ENCODE peak calls at places on chromosomes 11 and 22, in four cellular contexts. W is HAP-1, X is AG04450, P is lower leg skin. Y is an unnamed sample.

GRCh38 chr11:109338131-109338530 is 83.9 kb upstream of the C11orf87 start:
- DNase-seq in W (no peak), X (no peak), P (no peak), Y (peak)

GRCh38 chr11:10401696-10402392 is 53.2 kb upstream of the AMPD3 start:
- DNase-seq in W (no peak), X (no peak), P (peak), Y (no peak)

GRCh38 chr11:15969701-15970329 is 386.5 kb downstream of the SOX6 start:
- DNase-seq in W (no peak), X (peak), P (no peak), Y (peak)

GRCh38 chr11:65217441-65218423 is 36.0 kb downstream of the CAPN1 start:
- DNase-seq in W (no peak), X (no peak), P (peak), Y (no peak)

GRCh38 chr11:26905368-26905767 is 88.5 kb upstream of the FIBIN start:
- DNase-seq in W (no peak), X (no peak), P (no peak), Y (no peak)

GRCh38 chr22:23233746-23234408 is 53.6 kb downstream of the BCR start:
- DNase-seq in W (no peak), X (peak), P (no peak), Y (peak)

GRCh38 chr11:4697583-4697982 is at the start of gene OR51E2:
- DNase-seq in W (no peak), X (peak), P (no peak), Y (peak)

GRCh38 chr22:21640810-21641209 is 1.3 kb upstream of the SDF2L1 start:
- DNase-seq in W (no peak), X (no peak), P (no peak), Y (no peak)

GRCh38 chr11:43504316-43504950 is 145.7 kb downstream of the TTC17 start:
- DNase-seq in W (peak), X (no peak), P (no peak), Y (no peak)

DNA sequence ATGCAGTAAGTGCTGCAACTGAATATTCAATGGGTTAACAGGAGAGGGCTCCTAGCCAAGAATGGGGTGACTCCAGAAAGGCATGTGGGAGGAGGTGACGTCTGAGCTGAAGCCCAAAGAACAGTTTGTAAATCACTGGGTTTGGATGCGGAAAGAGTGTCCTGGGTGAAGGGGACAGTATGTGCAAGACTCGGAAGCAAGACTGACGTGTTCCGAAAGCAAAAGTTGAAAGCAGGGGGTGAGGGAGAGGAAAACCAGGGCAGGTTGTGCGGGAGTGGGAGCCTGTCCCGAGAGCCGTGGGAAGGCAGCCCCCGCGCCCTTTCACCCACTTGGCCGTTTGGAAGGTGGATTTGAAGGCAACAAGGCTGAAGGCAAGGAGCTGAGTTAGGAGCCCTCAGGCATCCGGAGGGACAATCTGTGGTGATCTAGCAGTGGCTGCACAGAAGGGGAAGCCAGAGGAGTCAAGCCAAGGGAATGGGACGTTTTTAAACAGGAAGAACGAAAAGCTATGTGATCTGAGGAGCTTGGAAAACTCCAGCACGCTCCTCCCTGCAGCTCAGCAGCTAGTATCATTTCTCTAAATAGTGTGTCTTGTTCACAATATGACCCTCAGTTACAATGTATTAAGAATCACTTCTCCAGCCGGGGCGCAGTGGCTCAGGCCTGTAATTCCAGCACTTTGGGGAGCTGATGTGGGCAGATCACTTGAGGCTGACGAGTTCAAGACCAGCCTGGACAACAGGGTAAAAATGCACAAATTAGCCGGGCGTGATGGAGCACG is 7.7 kb downstream of the SLC25A18 start:
- DNase-seq in W (no peak), X (no peak), P (peak), Y (peak)
- H3K4me3 ChIP-seq in W (no peak), X (peak), P (no peak), Y (peak)

DNA sequence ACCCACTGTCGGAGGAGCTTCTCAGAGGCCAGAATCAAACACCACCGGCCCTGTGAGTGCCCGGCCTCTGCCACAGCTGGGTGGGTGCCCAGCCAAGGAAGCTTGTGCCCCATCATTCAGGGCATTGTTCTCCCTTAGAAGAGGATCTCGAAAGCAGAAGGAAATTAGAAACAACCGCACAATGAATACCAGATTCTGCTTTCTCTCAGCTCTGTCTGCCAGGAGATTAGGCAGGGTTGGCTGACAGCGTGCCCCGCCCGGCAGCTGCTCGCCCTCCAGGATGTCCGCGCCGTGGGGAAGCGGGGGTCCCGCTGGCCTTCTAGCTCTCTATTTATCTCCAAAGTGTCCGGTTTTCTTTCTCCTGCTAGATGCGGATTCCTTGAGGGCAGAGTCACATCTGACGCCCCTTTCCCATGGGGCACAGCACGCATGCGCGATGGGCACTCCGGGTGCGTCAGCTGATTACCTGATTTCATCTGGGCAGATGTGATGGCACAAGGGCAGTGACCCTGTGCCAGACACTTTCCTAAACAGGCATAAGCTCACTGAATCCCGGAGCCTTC is 25.5 kb downstream of the SCGB1A1 start:
- DNase-seq in W (no peak), X (peak), P (peak), Y (no peak)
- H3K4me3 ChIP-seq in W (no peak), X (peak), P (no peak), Y (peak)

GRCh38 chr22:19213496-19214473 is 35.2 kb upstream of the SLC25A1 start:
- DNase-seq in W (peak), X (peak), P (no peak), Y (no peak)
- H3K4me3 ChIP-seq in W (no peak), X (no peak), P (no peak), Y (no peak)

GRCh38 chr11:119363874-119364590 is 17.5 kb downstream of the USP2 start:
- DNase-seq in W (peak), X (no peak), P (no peak), Y (no peak)

GRCh38 chr11:119362741-119363080 is 16.2 kb upstream of the MFRP start:
- DNase-seq in W (no peak), X (no peak), P (no peak), Y (no peak)

GRCh38 chr11:119363081-119363861 is 16.8 kb upstream of the MFRP start:
- DNase-seq in W (no peak), X (no peak), P (no peak), Y (no peak)

GRCh38 chr11:119361056-119361787 is 14.7 kb upstream of the MFRP start:
- DNase-seq in W (peak), X (peak), P (no peak), Y (peak)

DNA sequence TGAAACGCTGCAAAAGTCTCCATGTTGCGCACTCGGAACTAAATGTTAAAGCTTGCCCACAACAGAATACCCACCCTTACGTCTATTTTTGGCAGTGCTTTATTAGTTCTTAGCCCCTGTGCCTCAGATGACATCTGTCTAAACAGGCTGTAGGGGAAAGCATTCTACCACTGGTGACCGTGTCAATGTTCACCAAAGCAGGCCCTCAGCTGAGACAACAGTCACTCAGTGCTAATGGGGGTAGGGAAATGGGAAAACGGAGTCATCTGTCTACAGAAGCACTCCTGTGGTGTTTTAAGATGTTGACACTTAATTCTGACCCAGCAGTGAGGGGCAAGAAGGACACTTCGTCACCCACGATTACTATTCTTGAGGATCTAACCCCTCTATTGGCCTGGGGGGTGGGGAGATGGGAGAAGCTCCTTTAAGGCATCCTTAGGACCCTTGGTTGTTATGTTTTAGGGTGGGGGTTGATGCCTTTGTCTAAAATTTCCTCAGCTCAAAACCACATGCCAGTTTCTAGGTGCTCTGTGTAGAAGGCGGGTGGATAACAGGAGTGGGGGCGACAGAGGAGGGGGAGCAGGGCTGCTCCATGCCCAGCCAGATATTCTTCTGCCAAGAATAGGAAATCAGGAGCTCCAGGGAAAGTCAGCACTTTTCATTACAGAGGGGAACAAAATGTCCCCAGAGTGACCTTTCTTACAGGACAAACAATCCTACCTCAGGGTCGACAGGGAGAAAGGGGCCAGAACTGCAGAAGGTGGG is 15.6 kb upstream of the MFRP start:
- DNase-seq in W (no peak), X (no peak), P (no peak), Y (no peak)
- H3K4me3 ChIP-seq in W (no peak), X (no peak), P (no peak), Y (peak)

GRCh38 chr11:111177037-111177988 is 68.2 kb upstream of the POU2AF2 start:
- DNase-seq in W (no peak), X (no peak), P (no peak), Y (no peak)
- H3K4me3 ChIP-seq in W (no peak), X (no peak), P (no peak), Y (no peak)

GRCh38 chr11:129280027-129280811 is 88.1 kb upstream of the ARHGAP32 start:
- DNase-seq in W (no peak), X (no peak), P (no peak), Y (no peak)

GRCh38 chr11:129281471-129282268 is 89.5 kb upstream of the ARHGAP32 start:
- DNase-seq in W (no peak), X (no peak), P (no peak), Y (no peak)

GRCh38 chr11:129285387-129285786 is 90.3 kb upstream of the BARX2 start:
- DNase-seq in W (no peak), X (no peak), P (no peak), Y (no peak)

GRCh38 chr11:129283141-129283540 is 91.0 kb upstream of the ARHGAP32 start:
- DNase-seq in W (no peak), X (no peak), P (no peak), Y (no peak)

DNA sequence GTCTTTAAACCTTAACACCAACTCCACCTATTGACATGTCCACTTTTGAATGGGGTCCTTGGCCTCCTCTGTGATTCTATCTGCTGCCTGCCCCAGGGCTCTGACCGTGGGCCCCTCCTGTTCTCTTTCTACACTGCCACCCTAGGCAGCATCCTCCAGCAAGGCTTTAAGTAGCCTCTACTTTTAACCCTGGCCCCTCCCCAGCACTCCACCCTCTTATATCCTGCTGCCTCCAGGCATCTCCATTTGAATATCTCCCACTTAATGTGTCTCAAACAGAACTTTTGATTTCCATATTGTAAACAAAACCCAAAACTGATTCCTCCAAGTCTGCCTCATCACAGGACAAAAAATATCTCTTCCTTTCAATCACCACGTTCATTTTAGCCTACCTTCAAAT is 90.5 kb upstream of the ARHGAP32 start:
- DNase-seq in W (no peak), X (no peak), P (no peak), Y (no peak)
- H3K4me3 ChIP-seq in W (no peak), X (no peak), P (no peak), Y (no peak)